ENCODE peak calls at places on chromosomes 11 and 22, in nine cellular contexts. G, W, E, N, J, H, M, P and U are unnamed samples. For H3K4me1 and H3K36me3, the result is how much of the 10 kb centered on the place peaks cover.

GRCh38 chr22:27686534-27686933 is 115.0 kb downstream of the MN1 start:
- DNase-seq in G (no peak), E (peak), M (peak), H (peak), P (no peak), W (no peak), N (peak), J (peak), U (no peak)

GRCh38 chr22:45208993-45209838 is 31.5 kb downstream of the KIAA0930 start:
- DNase-seq in J (no peak), G (peak), W (no peak), M (no peak), N (no peak), H (no peak), E (no peak), P (peak), U (no peak)

GRCh38 chr11:35933572-35933925 is 10.3 kb upstream of the LDLRAD3 start:
- DNase-seq in H (no peak), N (no peak), G (no peak), W (no peak), P (no peak), E (no peak), M (no peak), J (no peak), U (no peak)

GRCh38 chr22:29315286-29316195 is at the start of gene RASL10A:
- DNase-seq in G (peak), H (no peak), N (no peak), E (peak), P (no peak), W (no peak), J (no peak), M (peak), U (peak)

GRCh38 chr11:45737056-45737455 is 67.9 kb upstream of the SLC35C1 start:
- DNase-seq in W (no peak), J (no peak), N (no peak), E (no peak), G (no peak), M (no peak), P (no peak), H (no peak), U (no peak)

GRCh38 chr22:31173386-31174145 is 13.6 kb downstream of the RNF185 start:
- DNase-seq in E (no peak), G (no peak), W (no peak), H (no peak), J (no peak), N (no peak), P (no peak), M (no peak), U (no peak)

GRCh38 chr22:38861927-38862326 is 10.1 kb downstream of the CBX6 start:
- DNase-seq in J (no peak), E (no peak), G (no peak), N (no peak), P (no peak), W (no peak), H (no peak), M (no peak), U (peak)

GRCh38 chr11:73143126-73143838 is 1.2 kb upstream of the FCHSD2 start:
- DNase-seq in W (no peak), G (no peak), M (peak), J (peak), P (no peak), E (no peak), H (no peak), N (no peak), U (no peak)

GRCh38 chr11:59263225-59263894 is 50.6 kb upstream of the MPEG1 start:
- DNase-seq in G (peak), W (no peak), E (no peak), P (no peak), N (peak), H (no peak), M (peak), J (no peak), U (no peak)

GRCh38 chr11:3947084-3947483 is 91.6 kb downstream of the STIM1 start:
- DNase-seq in M (peak), N (peak), W (peak), E (peak), P (peak), H (no peak), J (peak), G (no peak), U (no peak)

GRCh38 chr11:134669796-134670195 is 257.8 kb upstream of the B3GAT1 start:
- DNase-seq in E (no peak), P (no peak), N (no peak), G (peak), M (no peak), J (no peak), H (no peak), W (no peak), U (no peak)

GRCh38 chr11:123083623-123084029 is 21.7 kb upstream of the HSPA8 start:
- DNase-seq in H (peak), W (peak), P (peak), E (peak), N (peak), M (peak), J (peak), G (peak), U (no peak)

GRCh38 chr11:28757725-28758515 is 649.7 kb downstream of the METTL15 start:
- DNase-seq in G (no peak), M (no peak), H (no peak), E (no peak), J (no peak), N (no peak), P (no peak), W (no peak), U (no peak)
- H3K4me1 ChIP-seq in G (under half), M (under half), H (under half), E (under half), J (under half), N (under half), P (under half), W (under half), U (under half)

DNA sequence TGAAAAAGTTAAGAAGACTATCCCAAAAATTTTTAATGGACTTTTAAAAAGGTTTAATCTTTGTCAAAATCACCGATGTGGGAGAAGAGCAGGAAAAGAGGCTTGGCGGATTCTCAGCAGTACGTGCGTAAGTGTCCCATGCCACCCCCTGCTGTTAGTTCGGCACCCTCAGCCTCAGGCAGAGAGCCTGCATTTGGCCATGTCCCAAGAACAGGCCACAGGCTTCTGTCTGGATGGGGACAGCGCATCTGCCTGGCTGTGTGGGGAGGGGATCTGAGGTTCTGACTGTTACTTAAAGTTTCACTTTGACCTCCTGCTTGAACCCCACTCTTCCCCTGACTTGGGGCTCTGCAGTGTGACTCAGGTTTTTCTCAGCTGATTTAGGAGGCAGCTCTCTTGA is 35.3 kb downstream of the EXT2 start:
- DNase-seq in W (no peak), G (no peak), E (peak), P (no peak), H (no peak), N (no peak), J (no peak), M (no peak), U (no peak)
- H3K36me3 ChIP-seq in W (under half), G (half or more), E (under half), P (under half), H (under half), N (under half), J (under half), M (under half), U (half or more)

GRCh38 chr11:99423435-99423983 is 402.8 kb downstream of the CNTN5 start:
- DNase-seq in H (no peak), M (no peak), P (no peak), J (no peak), G (no peak), W (no peak), E (no peak), N (no peak), U (no peak)
- H3K4me1 ChIP-seq in H (under half), M (under half), P (under half), J (under half), G (under half), W (under half), E (under half), N (under half), U (under half)

GRCh38 chr11:121572581-121573059 is 119.9 kb upstream of the SORL1-AS1 start:
- DNase-seq in H (no peak), J (no peak), P (no peak), N (no peak), G (no peak), M (no peak), E (no peak), W (no peak), U (no peak)
- H3K36me3 ChIP-seq in H (under half), J (under half), P (half or more), N (under half), G (under half), M (under half), E (under half), W (half or more), U (under half)

DNA sequence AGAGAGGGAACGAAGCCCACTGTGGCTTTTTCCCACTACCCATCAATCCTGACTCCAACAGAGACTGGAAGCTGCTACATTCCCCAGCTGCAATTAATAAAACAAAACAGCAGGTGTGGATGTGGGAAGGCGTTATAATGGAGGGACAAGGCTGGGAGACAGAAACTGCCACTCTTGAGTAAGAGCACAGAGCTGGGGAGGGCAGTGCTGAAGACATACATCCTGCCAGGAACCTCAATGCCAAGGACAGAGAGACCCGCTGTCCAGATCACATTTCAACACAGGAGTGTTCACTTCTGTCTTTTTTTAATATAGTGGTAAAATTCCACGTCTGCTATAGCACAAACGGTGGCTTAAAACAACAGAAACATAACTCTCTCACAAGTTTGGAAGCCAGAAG is 94.5 kb downstream of the LARGE1 start:
- DNase-seq in P (no peak), W (no peak), G (no peak), M (no peak), H (no peak), N (no peak), E (no peak), J (no peak), U (no peak)
- H3K4me1 ChIP-seq in P (under half), W (under half), G (under half), M (under half), H (under half), N (under half), E (under half), J (under half), U (under half)

GRCh38 chr11:68772936-68773335 is 21.6 kb upstream of the TESMIN start:
- DNase-seq in H (no peak), G (no peak), N (no peak), W (peak), M (no peak), J (no peak), E (no peak), P (no peak), U (no peak)
- H3K36me3 ChIP-seq in H (under half), G (half or more), N (under half), W (half or more), M (under half), J (half or more), E (under half), P (half or more), U (half or more)

DNA sequence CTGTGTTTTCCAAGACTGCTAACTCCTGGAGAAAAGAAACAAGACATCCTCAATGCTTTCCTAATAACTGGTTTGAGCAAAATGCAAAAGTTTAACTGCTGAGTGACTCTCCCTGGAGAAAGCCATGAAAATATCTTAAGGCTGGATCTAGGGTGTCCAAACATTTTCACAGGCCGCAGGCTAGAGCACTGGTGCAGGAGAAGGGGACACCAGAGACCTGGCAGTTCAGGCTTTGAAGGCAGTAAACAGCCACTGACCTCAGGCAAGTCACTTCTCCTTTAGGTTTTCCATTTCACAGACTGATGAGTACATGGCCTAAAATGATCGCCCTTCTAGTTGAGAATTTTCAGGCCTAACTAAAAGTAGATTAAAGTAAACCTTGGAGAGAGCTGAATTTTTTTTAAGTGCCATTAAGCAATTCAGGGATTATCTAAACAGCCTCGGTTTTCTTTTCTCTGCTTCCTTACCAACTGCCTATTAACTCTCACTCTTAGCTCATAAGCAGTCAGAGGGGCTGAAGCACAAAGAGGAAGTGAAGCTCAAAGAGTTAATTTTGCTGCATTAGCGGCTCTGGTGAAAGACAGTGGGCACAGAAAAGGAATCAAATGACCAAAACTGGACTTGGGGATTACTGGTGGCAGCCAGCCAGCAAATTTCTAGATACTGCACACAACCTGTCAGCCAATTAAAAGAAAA is 2.3 kb downstream of the CHKA start:
- DNase-seq in E (no peak), N (no peak), W (no peak), P (no peak), J (peak), H (no peak), M (peak), G (no peak), U (no peak)
- H3K4me1 ChIP-seq in E (under half), N (under half), W (under half), P (under half), J (under half), H (under half), M (under half), G (half or more), U (half or more)

GRCh38 chr11:93344855-93345333 is 14.4 kb downstream of the DEUP1 start:
- DNase-seq in N (no peak), M (no peak), H (no peak), P (no peak), J (no peak), W (no peak), G (no peak), E (no peak), U (no peak)
- H3K36me3 ChIP-seq in N (under half), M (under half), H (under half), P (under half), J (under half), W (under half), G (under half), E (under half), U (under half)

DNA sequence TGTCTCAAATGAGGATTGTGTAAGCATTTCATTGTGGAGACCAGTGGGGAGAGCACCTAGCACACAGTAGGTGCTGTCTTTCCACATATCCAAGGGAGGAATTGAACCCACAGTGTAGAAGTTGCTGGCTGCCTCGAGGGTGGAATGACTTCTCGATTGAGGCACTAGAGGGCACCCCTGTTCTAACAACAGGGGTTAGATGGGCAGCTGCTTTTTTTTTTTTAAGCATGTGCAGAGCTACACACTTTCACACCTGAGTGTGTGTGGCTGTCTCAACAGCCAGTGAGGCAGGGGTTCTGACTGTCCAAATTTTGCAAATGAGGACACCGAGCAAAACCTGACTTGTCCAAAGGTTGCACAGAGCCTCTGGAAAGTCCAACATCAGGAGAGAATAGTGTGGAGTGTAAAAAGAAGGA is 118.2 kb upstream of the CRYBB3 start:
- DNase-seq in J (peak), H (no peak), M (no peak), N (peak), E (no peak), W (peak), G (no peak), P (no peak), U (no peak)
- H3K4me1 ChIP-seq in J (under half), H (under half), M (under half), N (under half), E (under half), W (under half), G (under half), P (under half), U (under half)

DNA sequence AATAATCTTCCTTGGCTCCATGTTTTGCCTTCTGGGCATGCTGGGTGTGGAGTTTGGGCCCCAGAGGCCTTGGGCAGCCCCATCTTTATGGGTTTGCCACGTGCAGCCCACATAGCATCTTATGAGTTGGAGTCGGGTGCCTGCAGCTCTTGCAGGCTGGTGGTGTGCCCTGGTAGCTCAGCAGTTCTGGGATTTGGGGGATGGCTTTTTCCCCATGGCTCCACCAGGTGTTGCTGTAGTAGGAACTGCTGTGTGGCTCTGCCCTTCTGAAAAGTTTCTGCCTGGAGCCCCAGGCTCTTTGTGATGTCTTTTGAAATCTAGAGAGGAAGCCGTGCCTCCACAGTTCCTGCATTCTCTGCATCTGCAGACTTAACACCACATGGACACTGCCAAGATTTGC is 16.8 kb downstream of the EED start:
- DNase-seq in W (no peak), H (no peak), N (no peak), J (no peak), P (no peak), G (no peak), M (no peak), E (no peak), U (no peak)
- H3K36me3 ChIP-seq in W (under half), H (under half), N (under half), J (under half), P (under half), G (half or more), M (under half), E (under half), U (under half)